ENCODE peak calls at places on chromosomes 3 and 15, in four cellular contexts. V, F, L and Y are unnamed samples.

GRCh38 chr3:193345431-193345830 is 33.1 kb downstream of the ATP13A5 start:
- DNase-seq in V (no peak), F (no peak), L (no peak), Y (no peak)

GRCh38 chr15:88620995-88621772 is at the start of gene AEN:
- DNase-seq in V (peak), F (peak), L (peak), Y (peak)

GRCh38 chr3:151580592-151580991 is 119.7 kb upstream of the IGSF10 start:
- DNase-seq in L (peak), V (no peak), F (no peak), Y (no peak)

GRCh38 chr3:107441617-107442016 is 64.4 kb downstream of the CCDC54 start:
- DNase-seq in F (no peak), L (no peak), V (no peak), Y (no peak)

GRCh38 chr3:27590437-27591320 is 106.5 kb upstream of the SLC4A7 start:
- DNase-seq in V (no peak), F (no peak), L (no peak), Y (peak)

GRCh38 chr15:34271493-34271892 is 46.7 kb downstream of the EMC4 start:
- DNase-seq in V (no peak), F (no peak), L (peak), Y (no peak)

GRCh38 chr3:132625613-132626012 is 28.5 kb downstream of the ACKR4 start:
- DNase-seq in L (no peak), V (peak), F (no peak), Y (no peak)

GRCh38 chr3:37183976-37184375 is 9.6 kb upstream of the LRRFIP2 start:
- DNase-seq in F (no peak), L (no peak), V (no peak), Y (no peak)

GRCh38 chr3:114361391-114361790 is 67.6 kb downstream of the TIGIT start:
- DNase-seq in V (no peak), F (no peak), L (no peak), Y (no peak)

GRCh38 chr3:81443948-81444347 is 317.5 kb downstream of the GBE1 start:
- DNase-seq in L (no peak), F (no peak), V (no peak), Y (no peak)

GRCh38 chr15:57231559-57231958 is 144.7 kb upstream of the CGNL1 start:
- DNase-seq in L (no peak), V (no peak), F (no peak), Y (no peak)

GRCh38 chr3:13963137-13963886 is 83.4 kb upstream of the WNT7A start:
- DNase-seq in L (no peak), V (no peak), F (no peak), Y (no peak)

GRCh38 chr15:68277131-68277604 is 377 bp upstream of the FEM1B start:
- DNase-seq in V (no peak), L (no peak), F (no peak), Y (peak)

GRCh38 chr15:23401627-23402026 is 45.4 kb downstream of the GOLGA6L2 start:
- DNase-seq in F (no peak), L (no peak), V (no peak), Y (no peak)

GRCh38 chr3:66372681-66373350 is 128.0 kb downstream of the LRIG1 start:
- DNase-seq in L (no peak), V (no peak), F (no peak), Y (peak)

GRCh38 chr3:55654123-55654787 is 167.1 kb upstream of the WNT5A start:
- DNase-seq in V (no peak), F (no peak), L (no peak), Y (no peak)

GRCh38 chr15:99167640-99168039 is 62.8 kb downstream of the SYNM start:
- DNase-seq in L (no peak), V (no peak), F (no peak), Y (no peak)

GRCh38 chr3:170277833-170278586 is 55.8 kb downstream of the PRKCI start:
- DNase-seq in L (no peak), F (no peak), V (no peak), Y (no peak)

GRCh38 chr3:4358273-4358672 is 55.1 kb downstream of the SETMAR start:
- DNase-seq in V (no peak), F (no peak), L (no peak), Y (no peak)

GRCh38 chr3:80050826-80051601 is 283.2 kb upstream of the ROBO1 start:
- DNase-seq in V (no peak), F (no peak), L (no peak), Y (no peak)

GRCh38 chr3:35663471-35663870 is 24.1 kb downstream of the ARPP21 start:
- DNase-seq in F (peak), V (no peak), L (no peak), Y (no peak)

GRCh38 chr3:83632526-83632925 is 1326.3 kb upstream of the CADM2 start:
- DNase-seq in L (no peak), V (no peak), F (no peak), Y (no peak)

GRCh38 chr3:171752329-171752728 is 58.0 kb downstream of the PLD1 start:
- DNase-seq in F (no peak), V (no peak), L (no peak), Y (no peak)

GRCh38 chr15:39918688-39919385 is 1.2 kb downstream of the GPR176 start:
- DNase-seq in F (no peak), L (no peak), V (no peak), Y (peak)

GRCh38 chr3:179929091-179929529 is 107.6 kb downstream of the PEX5L start:
- DNase-seq in L (peak), F (peak), V (peak), Y (peak)

GRCh38 chr15:91857224-91857585 is 3.7 kb downstream of the SLCO3A1 start:
- DNase-seq in F (no peak), V (no peak), L (no peak), Y (no peak)

GRCh38 chr3:175107231-175107630 is 248.1 kb downstream of the NAALADL2 start:
- DNase-seq in V (no peak), F (no peak), L (no peak), Y (no peak)

GRCh38 chr3:16740531-16740930 is 135.3 kb upstream of the DAZL start:
- DNase-seq in L (no peak), V (no peak), F (no peak), Y (no peak)

GRCh38 chr3:192090586-192090985 is 629.6 kb downstream of the PYDC2 start:
- DNase-seq in F (no peak), L (no peak), V (no peak), Y (no peak)

GRCh38 chr3:53498993-53499641 is 4.7 kb downstream of the CACNA1D start:
- DNase-seq in F (no peak), L (no peak), V (no peak), Y (no peak)

GRCh38 chr3:189316296-189317019 is 144.7 kb downstream of the TPRG1 start:
- DNase-seq in V (no peak), F (no peak), L (no peak), Y (no peak)

GRCh38 chr3:42502429-42503250 is at the start of gene VIPR1:
- DNase-seq in F (peak), L (no peak), V (peak), Y (peak)

GRCh38 chr15:95994418-95994817 is 336.1 kb upstream of the NR2F2 start:
- DNase-seq in F (no peak), V (no peak), L (peak), Y (peak)

GRCh38 chr3:115254492-115255196 is 107.6 kb upstream of the ZBTB20 start:
- DNase-seq in F (no peak), L (no peak), V (no peak), Y (no peak)